ENCODE peak calls at places on chromosome 18, in eight cellular contexts. Q is SK-N-SH; X is CD4-positive, CD25-positive, alpha-beta regulatory T cell; Y is lower lobe of right lung; T is right atrium auricular region; H is colonic mucosa; U is hepatocyte; C is tibial artery. E is an unnamed sample. For H3K27me3, the result is how much of the 10 kb centered on the place peaks cover.

GRCh38 chr18:45056907-45057306 is 376.2 kb downstream of the SETBP1 start:
- DNase-seq in Q (no peak), X (no peak), Y (no peak), T (no peak), H (no peak), U (no peak), C (no peak), E (no peak)

GRCh38 chr18:65938592-65939372 is 188.0 kb downstream of the CDH7 start:
- DNase-seq in Q (peak), X (no peak), Y (no peak), T (no peak), H (peak), U (peak), C (no peak), E (no peak)

GRCh38 chr18:23943903-23944624 is 70.5 kb upstream of the TTC39C start:
- DNase-seq in Q (no peak), X (no peak), Y (no peak), T (no peak), H (no peak), U (no peak), C (no peak), E (no peak)

GRCh38 chr18:58447342-58448190 is 181.3 kb downstream of the ALPK2 start:
- DNase-seq in Q (peak), X (no peak), Y (no peak), T (no peak), H (no peak), U (no peak), C (no peak), E (no peak)

GRCh38 chr18:36536426-36536825 is 238.9 kb downstream of the FHOD3 start:
- DNase-seq in Q (no peak), X (no peak), Y (no peak), T (no peak), H (no peak), U (no peak), C (no peak), E (no peak)

GRCh38 chr18:41593276-41593675 is 361.8 kb upstream of the PIK3C3 start:
- DNase-seq in Q (no peak), X (no peak), Y (no peak), T (no peak), H (no peak), U (no peak), C (no peak), E (no peak)

GRCh38 chr18:23875966-23876365 is 138.6 kb upstream of the TTC39C start:
- DNase-seq in Q (no peak), X (no peak), Y (no peak), T (no peak), H (no peak), U (no peak), C (no peak), E (no peak)

GRCh38 chr18:59990121-59990818 is 90.5 kb downstream of the PMAIP1 start:
- DNase-seq in Q (no peak), X (no peak), Y (no peak), T (no peak), H (no peak), U (no peak), C (no peak), E (no peak)

GRCh38 chr18:25223211-25223610 is 128.8 kb downstream of the ZNF521 start:
- DNase-seq in Q (peak), X (no peak), Y (no peak), T (no peak), H (no peak), U (no peak), C (no peak), E (no peak)

GRCh38 chr18:2258954-2259353 is 312.4 kb downstream of the METTL4 start:
- DNase-seq in Q (no peak), X (no peak), Y (no peak), T (no peak), H (no peak), U (no peak), C (no peak), E (no peak)

GRCh38 chr18:2406544-2406943 is 164.8 kb downstream of the METTL4 start:
- DNase-seq in Q (no peak), X (no peak), Y (no peak), T (no peak), H (no peak), U (peak), C (no peak), E (no peak)

GRCh38 chr18:77059294-77059916 is 73.2 kb downstream of the MBP start:
- DNase-seq in Q (peak), X (no peak), Y (no peak), T (no peak), H (no peak), U (peak), C (no peak), E (no peak)

GRCh38 chr18:54269924-54270844 is 867 bp downstream of the POLI start:
- DNase-seq in Q (peak), X (peak), Y (no peak), T (no peak), H (peak), U (peak), C (peak), E (peak)

GRCh38 chr18:28127763-28128737 is 48.9 kb downstream of the CDH2 start:
- DNase-seq in Q (no peak), X (no peak), Y (no peak), T (no peak), H (no peak), U (peak), C (no peak), E (no peak)

GRCh38 chr18:36676629-36677028 is 152.2 kb downstream of the TPGS2 start:
- DNase-seq in Q (no peak), X (no peak), Y (no peak), T (no peak), H (no peak), U (no peak), C (no peak), E (no peak)

GRCh38 chr18:27964811-27965210 is 212.1 kb downstream of the CDH2 start:
- DNase-seq in Q (no peak), X (no peak), Y (no peak), T (no peak), H (no peak), U (no peak), C (no peak), E (no peak)

GRCh38 chr18:22510697-22511096 is 93.0 kb upstream of the CTAGE1 start:
- DNase-seq in Q (no peak), X (no peak), Y (no peak), T (no peak), H (no peak), U (no peak), C (no peak), E (no peak)

GRCh38 chr18:76205906-76206305 is 289.1 kb downstream of the ZNF516 start:
- DNase-seq in Q (no peak), X (no peak), Y (no peak), T (no peak), H (no peak), U (no peak), C (no peak), E (no peak)

GRCh38 chr18:36314098-36314497 is 16.6 kb downstream of the FHOD3 start:
- DNase-seq in Q (no peak), X (no peak), Y (no peak), T (peak), H (no peak), U (no peak), C (no peak), E (no peak)

DNA sequence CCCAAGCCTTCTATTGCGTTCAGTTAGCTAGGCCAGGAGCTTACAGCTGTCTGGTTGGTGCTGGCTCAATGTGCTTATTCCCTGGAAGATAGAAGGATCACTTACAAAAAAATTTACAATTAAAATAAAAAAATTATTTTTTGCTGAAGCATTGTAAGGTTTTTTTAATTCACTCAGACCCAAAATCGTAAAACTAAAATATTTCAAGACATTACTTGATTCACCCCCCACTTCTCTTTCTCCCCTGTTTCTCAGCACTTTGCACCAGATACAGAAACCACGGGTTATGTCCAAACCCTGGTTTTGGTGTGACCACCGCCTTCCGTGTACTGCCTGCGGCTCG is 901 bp upstream of the PTPRM start:
- DNase-seq in Q (no peak), X (no peak), Y (no peak), T (no peak), H (no peak), U (no peak), C (no peak), E (no peak)
- H3K4me3 ChIP-seq in Q (peak), X (no peak), Y (peak), T (peak), H (peak), U (peak), C (peak), E (no peak)

GRCh38 chr18:78976697-78977626 is 2.7 kb upstream of the SALL3 start:
- DNase-seq in Q (no peak), X (no peak), Y (no peak), T (peak), H (no peak), U (no peak), C (no peak), E (no peak)

GRCh38 chr18:78975699-78976098 is 3.9 kb upstream of the SALL3 start:
- DNase-seq in Q (no peak), X (no peak), Y (no peak), T (no peak), H (no peak), U (no peak), C (no peak), E (no peak)

GRCh38 chr18:78973357-78974083 is 6.1 kb upstream of the SALL3 start:
- DNase-seq in Q (no peak), X (no peak), Y (no peak), T (peak), H (no peak), U (no peak), C (no peak), E (no peak)

GRCh38 chr18:78974115-78974740 is 5.4 kb upstream of the SALL3 start:
- DNase-seq in Q (no peak), X (no peak), Y (no peak), T (peak), H (no peak), U (no peak), C (no peak), E (no peak)

DNA sequence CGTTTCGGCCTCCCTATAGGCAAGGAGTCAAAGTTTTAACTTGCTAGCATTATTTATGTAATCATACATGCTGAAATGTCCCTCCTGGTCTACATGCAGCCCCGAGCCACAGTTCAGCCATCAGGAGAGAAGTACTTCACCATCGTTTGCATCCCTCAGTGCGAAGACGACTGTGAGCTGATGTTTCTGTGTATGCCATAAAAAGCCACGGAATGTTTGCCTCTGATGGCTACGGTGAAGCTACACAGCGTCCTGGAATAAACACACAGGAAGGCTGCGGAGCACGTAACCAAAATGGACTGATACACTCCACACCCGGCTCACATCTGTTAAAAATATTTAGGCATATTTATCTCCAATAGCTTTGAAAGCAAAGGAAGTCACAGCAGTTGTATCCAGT is 4.3 kb upstream of the SALL3 start:
- DNase-seq in Q (no peak), X (no peak), Y (no peak), T (peak), H (no peak), U (no peak), C (no peak), E (no peak)
- H3K27me3 ChIP-seq in Q (half or more), X (under half), Y (half or more), T (under half), H (half or more), U (half or more), C (half or more), E (under half)

GRCh38 chr18:34697891-34698290 is 12.2 kb upstream of the DTNA start:
- DNase-seq in Q (no peak), X (no peak), Y (no peak), T (no peak), H (no peak), U (no peak), C (no peak), E (no peak)

GRCh38 chr18:34694611-34695165 is 15.4 kb upstream of the DTNA start:
- DNase-seq in Q (peak), X (no peak), Y (no peak), T (no peak), H (no peak), U (no peak), C (no peak), E (no peak)

GRCh38 chr18:34697233-34697632 is 12.9 kb upstream of the DTNA start:
- DNase-seq in Q (no peak), X (no peak), Y (no peak), T (no peak), H (no peak), U (no peak), C (no peak), E (no peak)

GRCh38 chr18:34696681-34697080 is 13.4 kb upstream of the DTNA start:
- DNase-seq in Q (no peak), X (no peak), Y (no peak), T (no peak), H (no peak), U (no peak), C (no peak), E (no peak)

DNA sequence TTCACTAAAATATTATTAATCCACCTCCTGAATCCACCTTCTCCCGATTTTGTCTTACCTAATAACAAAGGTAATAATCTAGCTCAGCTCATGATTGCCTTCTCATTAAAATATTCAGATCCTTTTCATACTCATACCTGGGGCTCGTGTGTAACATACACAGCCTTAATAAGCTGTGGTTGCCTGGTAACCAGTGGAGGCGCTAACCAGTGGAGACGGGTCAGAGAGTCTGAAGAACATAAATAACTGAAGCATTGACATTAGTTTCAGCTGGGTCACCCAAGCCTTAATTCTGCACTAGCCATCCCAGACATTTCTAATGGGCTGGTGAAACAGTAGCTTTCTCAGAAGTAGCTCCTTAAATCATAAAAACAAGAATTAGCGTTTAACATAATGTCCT is 14.8 kb upstream of the DTNA start:
- DNase-seq in Q (no peak), X (no peak), Y (no peak), T (no peak), H (no peak), U (no peak), C (no peak), E (no peak)
- H3K4me3 ChIP-seq in Q (no peak), X (no peak), Y (no peak), T (no peak), H (no peak), U (no peak), C (no peak), E (no peak)

DNA sequence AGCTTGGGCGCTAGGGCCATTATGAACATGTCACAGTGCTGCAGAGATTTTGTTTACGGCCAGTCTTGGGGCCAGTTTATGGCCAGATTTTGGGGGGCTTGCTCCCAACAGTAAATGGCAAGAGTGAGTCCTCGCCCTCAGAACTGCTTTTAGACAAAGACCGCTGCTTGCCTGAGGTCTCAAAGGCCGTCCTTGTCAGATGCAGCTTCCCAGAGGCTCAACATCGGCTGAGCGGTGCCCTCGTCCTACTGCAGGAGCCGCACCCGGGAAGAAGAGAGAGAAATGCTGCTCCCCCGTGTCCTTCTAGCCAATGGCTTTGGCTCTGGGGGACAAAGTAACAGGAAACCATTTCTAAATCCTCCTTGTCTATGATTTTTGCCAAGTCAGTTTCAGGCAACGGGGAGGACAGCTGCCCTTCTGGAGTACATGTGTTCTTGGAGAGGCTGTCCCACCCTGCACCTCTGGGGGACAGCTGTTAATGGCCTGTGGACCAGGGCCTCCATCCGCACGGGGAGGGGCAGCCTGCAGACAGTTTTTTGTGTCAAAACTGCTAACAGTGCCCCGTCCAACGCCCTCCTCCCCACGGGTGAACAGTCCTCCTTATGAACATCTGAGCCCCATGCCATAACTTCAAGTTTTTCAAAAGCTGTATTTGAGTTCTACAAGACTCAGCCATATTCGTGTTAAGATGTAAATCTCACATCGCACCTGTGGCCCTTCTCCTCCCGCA is 66.1 kb downstream of the C18orf63 start:
- DNase-seq in Q (no peak), X (no peak), Y (no peak), T (peak), H (peak), U (no peak), C (no peak), E (no peak)
- H3K27me3 ChIP-seq in Q (under half), X (under half), Y (under half), T (under half), H (under half), U (under half), C (under half), E (under half)

GRCh38 chr18:63773616-63774015 is 1.6 kb upstream of the SERPINB7 start:
- DNase-seq in Q (no peak), X (no peak), Y (no peak), T (no peak), H (no peak), U (no peak), C (no peak), E (no peak)

GRCh38 chr18:63774511-63774910 is 707 bp upstream of the SERPINB7 start:
- DNase-seq in Q (no peak), X (no peak), Y (no peak), T (no peak), H (no peak), U (no peak), C (no peak), E (no peak)

GRCh38 chr18:63779386-63779785 is 4.2 kb downstream of the SERPINB7 start:
- DNase-seq in Q (no peak), X (no peak), Y (no peak), T (no peak), H (no peak), U (no peak), C (no peak), E (no peak)

DNA sequence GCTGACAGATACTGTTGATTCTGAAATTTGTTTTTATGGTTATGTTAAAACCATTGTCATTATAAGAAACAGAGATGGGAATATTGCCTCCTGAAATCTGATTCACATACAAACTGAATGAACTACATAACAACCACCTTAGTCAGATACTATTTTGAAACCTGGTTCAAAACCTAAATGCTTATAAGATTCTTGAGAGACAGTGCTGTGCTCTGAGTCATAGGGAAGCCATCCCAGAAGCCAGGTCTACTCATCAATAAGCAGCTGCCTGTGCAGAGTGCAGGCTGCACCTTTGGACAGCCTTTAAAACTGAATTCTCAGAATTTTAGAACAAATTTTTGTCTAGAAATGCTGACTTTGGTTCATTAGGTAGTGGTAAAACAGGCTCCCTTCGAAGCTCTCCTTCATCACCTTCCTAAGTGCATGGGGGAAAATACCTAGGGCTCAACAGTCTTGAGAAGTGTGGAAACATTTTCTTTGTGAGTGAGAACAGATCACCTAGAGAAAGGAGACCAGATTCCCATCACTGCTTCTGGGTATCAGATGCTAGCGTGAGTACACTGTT is at the start of gene SERPINB7:
- DNase-seq in Q (no peak), X (no peak), Y (no peak), T (no peak), H (no peak), U (peak), C (no peak), E (no peak)
- H3K4me3 ChIP-seq in Q (peak), X (no peak), Y (no peak), T (no peak), H (no peak), U (no peak), C (no peak), E (no peak)

GRCh38 chr18:49241852-49242251 is 218.6 kb downstream of the DYM start:
- DNase-seq in Q (no peak), X (no peak), Y (no peak), T (no peak), H (no peak), U (no peak), C (no peak), E (no peak)
- H3K27me3 ChIP-seq in Q (under half), X (under half), Y (under half), T (under half), H (under half), U (under half), C (under half), E (under half)

GRCh38 chr18:46756172-46756558 is 688 bp downstream of the ST8SIA5 start:
- DNase-seq in Q (peak), X (no peak), Y (no peak), T (peak), H (no peak), U (no peak), C (no peak), E (no peak)
- H3K4me3 ChIP-seq in Q (no peak), X (no peak), Y (peak), T (peak), H (peak), U (no peak), C (peak), E (no peak)

DNA sequence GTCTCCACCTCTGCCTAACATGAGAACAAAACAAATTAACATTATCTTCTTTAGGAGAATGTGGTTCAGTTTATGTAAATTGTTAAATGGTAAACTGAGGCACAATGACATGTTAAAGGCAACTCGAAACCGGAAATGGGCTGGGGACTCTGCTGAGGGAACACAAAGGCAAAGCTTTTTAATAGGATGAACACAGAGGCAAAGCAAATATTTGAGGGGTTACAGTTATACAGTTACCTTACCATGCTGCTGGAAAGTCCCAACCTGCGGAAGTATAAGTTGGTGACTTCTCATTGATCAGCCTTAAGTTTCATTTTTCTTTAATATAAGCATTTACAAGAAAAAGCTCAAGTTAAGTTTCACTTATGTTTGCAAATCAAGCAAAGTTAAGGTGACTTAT is 195.0 kb downstream of the DLGAP1 start:
- DNase-seq in Q (no peak), X (no peak), Y (no peak), T (no peak), H (no peak), U (no peak), C (no peak), E (no peak)
- H3K27me3 ChIP-seq in Q (under half), X (under half), Y (under half), T (under half), H (under half), U (under half), C (under half), E (under half)

GRCh38 chr18:55337908-55338521 is 250.0 kb downstream of the TCF4 start:
- DNase-seq in Q (no peak), X (no peak), Y (no peak), T (peak), H (no peak), U (no peak), C (peak), E (no peak)
- H3K4me3 ChIP-seq in Q (peak), X (no peak), Y (peak), T (peak), H (no peak), U (no peak), C (peak), E (no peak)

GRCh38 chr18:61676763-61677434 is 215.9 kb downstream of the RNF152 start:
- DNase-seq in Q (no peak), X (no peak), Y (no peak), T (no peak), H (no peak), U (no peak), C (no peak), E (no peak)
- H3K27me3 ChIP-seq in Q (under half), X (under half), Y (under half), T (under half), H (under half), U (under half), C (under half), E (under half)

E was measured in CD8-positive, alpha-beta memory T cell.